ENCODE peak calls at places on chromosome 9, in nine cellular contexts. D is RWPE1, V is fibroblast of lung, Z is breast epithelium, N is uterus, S is fibroblast of pulmonary artery, L is right atrium auricular region, X is fibroblast of the aortic adventitia, O is cardiac fibroblast. E is an unnamed sample.

GRCh38 chr9:7137571-7137970 is 379.8 kb downstream of the KDM4C start:
- DNase-seq in D (no peak), V (no peak), Z (no peak), N (no peak), S (no peak), L (no peak), X (no peak), O (no peak), E (no peak)

GRCh38 chr9:136645903-136646754 is 16.6 kb upstream of the EGFL7 start:
- DNase-seq in D (no peak), V (no peak), Z (no peak), N (no peak), S (peak), L (peak), X (no peak), O (peak), E (no peak)

GRCh38 chr9:34252670-34253459 is 74.0 kb downstream of the UBAP1 start:
- DNase-seq in D (peak), V (peak), Z (peak), N (peak), S (peak), L (peak), X (peak), O (peak), E (peak)

GRCh38 chr9:122377241-122378164 is 6.7 kb downstream of the PTGS1 start:
- DNase-seq in D (no peak), V (no peak), Z (no peak), N (no peak), S (no peak), L (no peak), X (no peak), O (no peak), E (no peak)

GRCh38 chr9:16337322-16338029 is 533.0 kb downstream of the BNC2 start:
- DNase-seq in D (peak), V (peak), Z (no peak), N (no peak), S (peak), L (no peak), X (peak), O (peak), E (peak)

GRCh38 chr9:130344366-130344765 is 78.8 kb downstream of the HMCN2 start:
- DNase-seq in D (no peak), V (no peak), Z (no peak), N (no peak), S (no peak), L (no peak), X (no peak), O (no peak), E (no peak)

GRCh38 chr9:29691758-29692407 is 2118.6 kb upstream of the C9orf72 start:
- DNase-seq in D (peak), V (peak), Z (no peak), N (no peak), S (peak), L (no peak), X (peak), O (peak), E (peak)

GRCh38 chr9:131733601-131734061 is 6.2 kb downstream of the RAPGEF1 start:
- DNase-seq in D (peak), V (peak), Z (peak), N (no peak), S (peak), L (no peak), X (peak), O (peak), E (peak)

GRCh38 chr9:15298362-15298761 is 8.7 kb downstream of the TTC39B start:
- DNase-seq in D (no peak), V (no peak), Z (no peak), N (no peak), S (no peak), L (no peak), X (no peak), O (no peak), E (peak)

GRCh38 chr9:70120834-70121510 is 77.3 kb downstream of the MAMDC2 start:
- DNase-seq in D (peak), V (peak), Z (no peak), N (peak), S (peak), L (peak), X (peak), O (peak), E (peak)

GRCh38 chr9:93217706-93218105 is 33.8 kb downstream of the WNK2 start:
- DNase-seq in D (no peak), V (no peak), Z (no peak), N (no peak), S (no peak), L (no peak), X (no peak), O (no peak), E (no peak)

GRCh38 chr9:115391166-115391825 is 273.3 kb upstream of the TNC start:
- DNase-seq in D (no peak), V (no peak), Z (no peak), N (no peak), S (no peak), L (no peak), X (no peak), O (no peak), E (peak)

GRCh38 chr9:81361311-81361710 is 328.0 kb downstream of the TLE1 start:
- DNase-seq in D (no peak), V (no peak), Z (no peak), N (no peak), S (no peak), L (no peak), X (no peak), O (no peak), E (no peak)

GRCh38 chr9:69027355-69028097 is 8.0 kb upstream of the FXN start:
- DNase-seq in D (peak), V (peak), Z (no peak), N (no peak), S (peak), L (no peak), X (peak), O (peak), E (peak)

GRCh38 chr9:89482056-89482784 is 15.7 kb downstream of the SEMA4D start:
- DNase-seq in D (no peak), V (no peak), Z (no peak), N (no peak), S (no peak), L (no peak), X (no peak), O (no peak), E (no peak)

GRCh38 chr9:131370638-131371037 is 23.2 kb upstream of the PRRC2B start:
- DNase-seq in D (peak), V (no peak), Z (no peak), N (no peak), S (no peak), L (no peak), X (no peak), O (no peak), E (no peak)

GRCh38 chr9:33230756-33231691 is 8.9 kb upstream of the SPINK4 start:
- DNase-seq in D (peak), V (no peak), Z (no peak), N (no peak), S (no peak), L (no peak), X (no peak), O (no peak), E (no peak)

GRCh38 chr9:33228606-33229005 is 11.4 kb upstream of the SPINK4 start:
- DNase-seq in D (no peak), V (no peak), Z (no peak), N (no peak), S (no peak), L (no peak), X (no peak), O (no peak), E (no peak)

GRCh38 chr9:33227741-33228140 is 12.2 kb upstream of the SPINK4 start:
- DNase-seq in D (no peak), V (no peak), Z (no peak), N (no peak), S (no peak), L (no peak), X (no peak), O (no peak), E (no peak)

GRCh38 chr9:33227013-33227398 is 13.0 kb upstream of the SPINK4 start:
- DNase-seq in D (no peak), V (no peak), Z (no peak), N (no peak), S (no peak), L (no peak), X (no peak), O (no peak), E (no peak)

GRCh38 chr9:33229359-33230120 is 10.4 kb upstream of the SPINK4 start:
- DNase-seq in D (peak), V (no peak), Z (peak), N (no peak), S (no peak), L (no peak), X (no peak), O (no peak), E (no peak)
- TF ChIP-seq CTCF in D (peak), V (no peak), Z (peak), N (no peak), S (no peak), L (no peak), X (no peak), O (no peak), E (peak)

GRCh38 chr9:82903503-82903902 is 159.4 kb downstream of the RASEF start:
- DNase-seq in D (no peak), V (no peak), Z (no peak), N (no peak), S (no peak), L (no peak), X (no peak), O (no peak), E (no peak)
- TF ChIP-seq CTCF in D (no peak), V (no peak), Z (no peak), N (no peak), S (no peak), L (no peak), X (no peak), O (no peak), E (no peak)

GRCh38 chr9:126661521-126662251 is 48.0 kb downstream of the LMX1B start:
- DNase-seq in D (peak), V (no peak), Z (peak), N (no peak), S (peak), L (no peak), X (no peak), O (no peak), E (no peak)
- TF ChIP-seq CTCF in D (no peak), V (no peak), Z (no peak), N (no peak), S (no peak), L (no peak), X (no peak), O (no peak), E (no peak)

GRCh38 chr9:127415657-127416056 is 8.5 kb upstream of the ZNF79 start:
- DNase-seq in D (no peak), V (no peak), Z (no peak), N (no peak), S (no peak), L (no peak), X (no peak), O (no peak), E (no peak)

GRCh38 chr9:127419306-127419705 is 4.9 kb upstream of the ZNF79 start:
- DNase-seq in D (no peak), V (no peak), Z (no peak), N (no peak), S (no peak), L (no peak), X (no peak), O (no peak), E (no peak)

GRCh38 chr9:127415158-127415557 is 9.0 kb upstream of the ZNF79 start:
- DNase-seq in D (no peak), V (no peak), Z (no peak), N (no peak), S (no peak), L (no peak), X (no peak), O (no peak), E (no peak)

GRCh38 chr9:127417130-127418036 is 6.8 kb upstream of the ZNF79 start:
- DNase-seq in D (peak), V (peak), Z (peak), N (no peak), S (peak), L (no peak), X (peak), O (peak), E (peak)

DNA sequence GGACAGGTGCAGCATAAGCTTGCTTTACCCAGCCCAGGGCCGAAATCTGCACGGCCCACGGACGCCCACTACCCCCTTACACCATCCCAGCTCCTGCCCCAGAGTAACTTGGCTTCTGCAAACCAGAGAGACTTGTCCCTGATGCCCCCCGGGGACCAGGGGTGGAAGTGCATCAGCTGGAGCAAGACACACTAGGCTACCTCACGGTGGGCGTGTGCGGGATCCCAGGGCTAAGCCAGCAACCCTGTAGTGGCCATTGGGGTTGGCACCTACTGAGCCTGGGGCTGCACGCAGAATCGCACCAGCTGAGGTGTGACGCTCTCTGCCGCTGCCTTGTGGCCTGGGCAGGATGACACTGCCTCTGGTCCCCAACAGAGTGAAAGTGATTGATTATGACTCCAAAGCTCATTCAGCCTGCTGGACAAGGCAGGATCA is 6.1 kb upstream of the ZNF79 start:
- DNase-seq in D (no peak), V (no peak), Z (no peak), N (no peak), S (no peak), L (no peak), X (no peak), O (peak), E (no peak)
- TF ChIP-seq CTCF in D (no peak), V (no peak), Z (no peak), N (no peak), S (peak), L (no peak), X (peak), O (peak), E (no peak)

DNA sequence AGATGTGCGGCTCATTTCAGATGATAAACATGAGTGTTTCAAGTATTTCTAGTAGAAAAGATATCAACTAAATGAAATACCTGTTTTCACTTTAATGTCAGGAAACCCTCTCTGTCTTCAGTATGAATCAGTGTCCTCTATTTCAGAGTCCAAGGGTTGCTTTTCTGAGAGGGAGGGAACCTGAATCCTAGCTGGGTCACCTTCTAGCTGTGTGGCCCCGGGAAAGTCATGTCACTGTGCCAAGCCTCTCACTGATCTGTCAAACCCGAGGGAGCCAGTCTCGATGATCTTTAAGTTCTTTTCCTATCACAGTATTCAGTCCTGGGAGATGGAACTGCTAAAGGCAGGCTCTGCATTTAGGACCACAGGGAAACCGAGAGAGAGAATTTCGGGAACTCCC is 258.9 kb downstream of the NTRK2 start:
- DNase-seq in D (no peak), V (no peak), Z (no peak), N (no peak), S (no peak), L (no peak), X (no peak), O (no peak), E (no peak)
- TF ChIP-seq CTCF in D (no peak), V (no peak), Z (no peak), N (no peak), S (no peak), L (no peak), X (no peak), O (no peak), E (no peak)

DNA sequence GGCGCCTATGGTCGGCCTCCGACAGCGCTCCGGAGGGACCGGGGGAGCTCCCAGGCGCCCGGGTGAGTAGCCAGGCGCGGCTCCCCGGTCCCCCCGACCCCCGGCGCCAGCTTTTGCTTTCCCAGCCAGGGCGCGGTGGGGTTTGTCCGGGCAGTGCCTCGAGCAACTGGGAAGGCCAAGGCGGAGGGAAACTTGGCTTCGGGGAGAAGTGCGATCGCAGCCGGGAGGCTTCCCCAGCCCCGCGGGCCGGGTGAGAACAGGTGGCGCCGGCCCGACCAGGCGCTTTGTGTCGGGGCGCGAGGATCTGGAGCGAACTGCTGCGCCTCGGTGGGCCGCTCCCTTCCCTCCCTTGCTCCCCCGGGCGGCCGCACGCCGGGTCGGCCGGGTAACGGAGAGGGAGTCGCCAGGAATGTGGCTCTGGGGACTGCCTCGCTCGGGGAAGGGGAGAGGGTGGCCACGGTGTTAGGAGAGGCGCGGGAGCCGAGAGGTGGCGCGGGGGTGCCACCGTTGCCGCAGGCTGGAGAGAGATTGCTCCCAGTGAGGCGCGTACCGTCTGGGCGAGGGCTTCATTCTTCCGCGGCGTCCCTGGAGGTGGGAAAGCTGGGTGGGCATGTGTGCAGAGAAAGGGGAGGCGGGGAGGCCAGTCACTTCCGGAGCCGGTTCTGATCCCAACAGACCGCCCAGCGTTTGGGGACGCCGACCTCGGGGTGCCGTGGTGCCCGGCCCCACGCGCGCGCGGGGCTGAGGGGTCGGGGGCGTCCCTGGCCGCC is 564 bp downstream of the DAPK1 start:
- DNase-seq in D (peak), V (peak), Z (no peak), N (peak), S (peak), L (no peak), X (peak), O (peak), E (peak)
- TF ChIP-seq CTCF in D (no peak), V (no peak), Z (no peak), N (no peak), S (no peak), L (no peak), X (peak), O (peak), E (no peak)

DNA sequence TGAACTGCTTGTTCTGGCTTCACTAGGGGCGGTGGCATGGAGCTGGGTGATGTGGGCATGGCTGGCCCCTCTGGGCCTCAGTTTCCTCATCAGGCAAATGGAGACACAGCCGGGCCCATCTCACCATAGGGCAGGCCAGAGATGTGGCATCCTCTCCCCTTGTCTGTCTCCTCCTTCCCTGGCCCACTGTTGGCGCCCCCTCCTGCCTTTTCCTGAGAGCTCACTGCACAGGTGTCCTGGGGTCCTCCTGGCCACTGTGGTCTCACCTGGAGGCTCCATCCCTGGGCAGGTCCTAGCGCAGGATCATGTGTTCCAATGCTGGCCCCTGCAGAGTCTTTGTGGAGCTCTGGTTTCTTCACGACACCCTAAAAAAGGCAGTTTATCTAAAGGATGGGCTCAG is 53.5 kb downstream of the NEK6 start:
- DNase-seq in D (no peak), V (no peak), Z (no peak), N (no peak), S (no peak), L (no peak), X (no peak), O (no peak), E (no peak)
- TF ChIP-seq CTCF in D (no peak), V (no peak), Z (no peak), N (no peak), S (no peak), L (no peak), X (no peak), O (no peak), E (no peak)

DNA sequence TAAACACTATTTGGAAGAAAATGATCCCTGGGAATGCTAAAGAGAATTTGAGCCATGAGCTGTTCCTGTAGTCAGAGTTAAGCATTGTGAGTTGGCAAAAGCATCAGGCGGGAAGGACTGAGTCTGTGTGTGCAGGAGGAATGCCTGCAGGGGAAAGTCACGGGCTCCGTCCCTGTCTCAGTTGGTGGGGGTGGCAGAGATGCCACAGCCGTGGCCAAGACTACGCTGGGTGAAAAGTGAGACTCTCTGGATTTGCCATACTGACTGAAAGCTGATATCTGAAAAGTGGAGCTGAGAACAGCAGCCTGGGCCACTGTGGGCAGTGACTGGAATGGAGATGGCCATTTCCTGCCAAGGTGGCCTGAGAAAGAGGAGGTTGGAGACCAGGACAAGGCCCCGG is 37.1 kb downstream of the SYK start:
- DNase-seq in D (no peak), V (no peak), Z (no peak), N (no peak), S (no peak), L (no peak), X (no peak), O (no peak), E (no peak)
- TF ChIP-seq CTCF in D (no peak), V (no peak), Z (no peak), N (no peak), S (no peak), L (no peak), X (no peak), O (no peak), E (no peak)